ENCODE peak calls at places on chromosome 1, in nine cellular contexts. W is HEK293T, D is AG04450, M is mucosa of descending colon, L is NCI-H446 treated with DMSO at 0.1 percent for 48 hours, Y is ACHN, U is T-helper 1 cell, X is Calu3, G is heart right ventricle. Q is an unnamed sample.
A peak's percentile ranks its signal among the peaks of the same experiment; 100 is the strongest.

GRCh38 chr1:162755306-162755705 is 35.2 kb upstream of the HSD17B7 start:
- DNase-seq in U (no peak), L (peak; percentile 94), M (no peak), X (no peak), D (no peak), G (no peak), W (no peak), Y (no peak), Q (no peak)

GRCh38 chr1:112501810-112502641 is 6.7 kb upstream of the WNT2B start:
- DNase-seq in D (no peak), L (peak; percentile 11), M (peak; percentile 77), Y (peak; percentile 79), G (peak; percentile 76), U (peak; percentile 47), W (peak; percentile 65), X (peak; percentile 67), Q (peak; percentile 70)

GRCh38 chr1:211783897-211784296 is 46.7 kb downstream of the LPGAT1 start:
- DNase-seq in X (no peak), L (no peak), U (no peak), M (no peak), Y (no peak), G (no peak), W (no peak), D (no peak), Q (peak; percentile 65)

GRCh38 chr1:30413606-30414005 is 309.8 kb downstream of the MATN1 start:
- DNase-seq in D (no peak), X (no peak), G (no peak), W (no peak), Y (no peak), L (no peak), U (no peak), M (no peak), Q (no peak)

GRCh38 chr1:18401921-18402320 is 78.8 kb upstream of the KLHDC7A start:
- DNase-seq in L (no peak), M (no peak), X (no peak), U (no peak), Y (no peak), D (no peak), G (no peak), W (no peak), Q (no peak)

GRCh38 chr1:71587961-71588360 is 507.1 kb upstream of the ZRANB2 start:
- DNase-seq in U (no peak), Y (peak; percentile 39), W (no peak), M (no peak), G (no peak), D (peak; percentile 4), L (peak; percentile 34), X (no peak), Q (peak; percentile 1)

GRCh38 chr1:172180886-172181285 is 239.6 kb upstream of the C1orf105 start:
- DNase-seq in X (no peak), U (peak; percentile 84), L (no peak), M (peak; percentile 63), D (no peak), Y (no peak), W (no peak), G (peak; percentile 55), Q (no peak)

GRCh38 chr1:33143181-33143580 is 38.7 kb downstream of the TRIM62 start:
- DNase-seq in D (peak; percentile 21), U (no peak), L (no peak), X (no peak), G (peak; percentile 37), Y (no peak), M (no peak), W (no peak), Q (no peak)

GRCh38 chr1:233440952-233441401 is 113.5 kb downstream of the MAP3K21 start:
- DNase-seq in Y (peak; percentile 80), U (peak; percentile 47), W (peak; percentile 78), M (no peak), L (peak; percentile 68), D (no peak), G (peak; percentile 7), X (peak; percentile 40), Q (peak; percentile 58)

GRCh38 chr1:20346433-20346832 is 55.8 kb downstream of the VWA5B1 start:
- DNase-seq in G (no peak), L (no peak), X (no peak), U (no peak), M (no peak), Y (no peak), D (no peak), W (no peak), Q (no peak)

GRCh38 chr1:30191154-30191702 is 532.2 kb downstream of the MATN1 start:
- DNase-seq in X (no peak), W (peak; percentile 42), Y (peak; percentile 1), M (no peak), L (no peak), U (peak; percentile 89), D (no peak), G (no peak), Q (peak; percentile 70)

GRCh38 chr1:180311011-180311730 is 81.1 kb downstream of the LHX4 start:
- DNase-seq in X (no peak), W (no peak), U (no peak), G (no peak), L (no peak), D (no peak), M (no peak), Y (peak; percentile 22), Q (no peak)

GRCh38 chr1:58162952-58163550 is 383.5 kb downstream of the OMA1 start:
- DNase-seq in Y (peak; percentile 62), X (peak; percentile 81), M (no peak), U (no peak), L (peak; percentile 11), D (peak; percentile 15), G (peak; percentile 73), W (peak; percentile 71), Q (peak; percentile 50)

GRCh38 chr1:226882187-226882586 is 11.8 kb downstream of the PSEN2 start:
- DNase-seq in M (no peak), U (peak; percentile 32), W (no peak), D (no peak), G (no peak), Y (no peak), X (no peak), L (no peak), Q (no peak)

GRCh38 chr1:155064109-155064812 is 721 bp downstream of the EFNA4 start:
- DNase-seq in W (peak; percentile 71), M (peak; percentile 65), Y (peak; percentile 61), X (no peak), D (no peak), U (no peak), L (no peak), G (no peak), Q (peak; percentile 62)

GRCh38 chr1:9320520-9321479 is 28.1 kb downstream of the SPSB1 start:
- DNase-seq in D (peak; percentile 41), L (no peak), M (no peak), W (no peak), U (no peak), X (no peak), G (no peak), Y (no peak), Q (no peak)

GRCh38 chr1:199948587-199949280 is 78.8 kb upstream of the NR5A2 start:
- DNase-seq in G (no peak), M (no peak), W (peak; percentile 39), L (no peak), U (peak; percentile 8), D (no peak), Y (no peak), X (no peak), Q (peak; percentile 6)

GRCh38 chr1:119160435-119160834 is 20.0 kb upstream of the WARS2 start:
- DNase-seq in Y (no peak), W (no peak), X (no peak), U (no peak), L (no peak), D (no peak), G (no peak), M (no peak), Q (no peak)

GRCh38 chr1:221839794-221840395 is 98.0 kb upstream of the DUSP10 start:
- DNase-seq in X (peak; percentile 91), U (peak; percentile 85), M (peak; percentile 55), W (no peak), Y (peak; percentile 24), D (no peak), L (no peak), G (peak; percentile 29), Q (peak; percentile 82)

GRCh38 chr1:24308365-24309015 is 10.7 kb upstream of the GRHL3 start:
- DNase-seq in M (no peak), L (no peak), G (no peak), W (peak; percentile 29), D (no peak), Y (peak; percentile 25), U (no peak), X (no peak), Q (no peak)

GRCh38 chr1:3231826-3232225 is 162.8 kb downstream of the PRDM16 start:
- DNase-seq in D (no peak), L (no peak), X (no peak), G (no peak), M (no peak), Y (no peak), W (no peak), U (no peak), Q (no peak)

GRCh38 chr1:24536391-24536840 is 19.5 kb upstream of the NCMAP start:
- DNase-seq in W (no peak), D (no peak), U (peak; percentile 81), M (no peak), X (no peak), Y (peak; percentile 50), G (no peak), L (no peak), Q (no peak)

GRCh38 chr1:29156543-29157268 is 25.0 kb downstream of the SRSF4 start:
- DNase-seq in L (no peak), U (no peak), Y (no peak), D (no peak), W (peak; percentile 61), X (no peak), G (no peak), M (no peak), Q (no peak)

GRCh38 chr1:17831619-17832018 is 76.5 kb downstream of the ACTL8 start:
- DNase-seq in G (peak; percentile 33), Y (peak; percentile 36), D (peak; percentile 24), X (peak; percentile 6), M (no peak), L (no peak), U (no peak), W (peak; percentile 46), Q (peak; percentile 22)

GRCh38 chr1:23596382-23597358 is 37.4 kb upstream of the ID3 start:
- DNase-seq in X (no peak), M (no peak), Y (no peak), U (no peak), L (no peak), D (no peak), W (no peak), G (no peak), Q (no peak)

GRCh38 chr1:245045087-245045881 is 109.5 kb upstream of the KIF26B start:
- DNase-seq in G (peak; percentile 74), X (peak; percentile 39), Y (peak; percentile 93), L (no peak), W (no peak), M (no peak), U (no peak), D (no peak), Q (peak; percentile 48)

GRCh38 chr1:178055779-178056471 is 38.0 kb upstream of the RASAL2 start:
- DNase-seq in U (no peak), W (peak; percentile 30), D (no peak), G (peak; percentile 38), Y (peak; percentile 72), M (no peak), X (peak; percentile 39), L (no peak), Q (no peak)

GRCh38 chr1:193763313-193763712 is 576.9 kb upstream of the B3GALT2 start:
- DNase-seq in X (no peak), L (no peak), Y (no peak), G (no peak), M (no peak), U (no peak), W (no peak), D (no peak), Q (no peak)

GRCh38 chr1:230976825-230977747 is 1.6 kb downstream of the TTC13 start:
- DNase-seq in L (no peak), X (no peak), Y (no peak), U (peak; percentile 75), D (no peak), M (no peak), G (peak; percentile 19), W (no peak), Q (no peak)